ENCODE peak calls at places on chromosomes 7 and 10, in seven cellular contexts. B is breast epithelium, D is tibial nerve, I is endothelial cell of umbilical vein, Y is GM23338, P is WTC11, Q is cardiac fibroblast. R is an unnamed sample.

GRCh38 chr7:30887464-30887872 is 24.2 kb upstream of the AQP1 start:
- DNase-seq in D (no peak), P (no peak), B (no peak), I (no peak), Q (no peak), Y (no peak), R (no peak)

GRCh38 chr7:103735377-103735776 is 254.1 kb downstream of the RELN start:
- DNase-seq in I (peak; percentile 88), P (no peak), Q (no peak), Y (no peak), B (no peak), D (no peak), R (no peak)

GRCh38 chr10:13099144-13099665 is 758 bp upstream of the OPTN start:
- DNase-seq in Y (peak; percentile 93), D (no peak), Q (peak; percentile 71), I (no peak), B (no peak), P (peak; percentile 75), R (no peak)

GRCh38 chr7:531777-532176 is 12.1 kb upstream of the PDGFA start:
- DNase-seq in D (no peak), I (no peak), P (no peak), Q (no peak), Y (no peak), B (no peak), R (no peak)

GRCh38 chr7:5282464-5283316 is at the start of gene SLC29A4:
- DNase-seq in B (no peak), D (no peak), I (no peak), P (no peak), Y (no peak), Q (peak; percentile 49), R (peak; percentile 51)

GRCh38 chr7:2680792-2681490 is 7.1 kb upstream of the AMZ1 start:
- DNase-seq in B (peak; percentile 75), Q (peak; percentile 76), Y (peak; percentile 93), P (peak; percentile 89), D (peak; percentile 80), I (peak; percentile 65), R (peak; percentile 34)

GRCh38 chr10:59907918-59908807 is 1.8 kb upstream of the CCDC6 start:
- DNase-seq in P (peak; percentile 64), Y (peak; percentile 98), B (no peak), D (peak; percentile 65), Q (peak; percentile 95), I (peak; percentile 85), R (no peak)

GRCh38 chr10:34889004-34889869 is 74.1 kb upstream of the PARD3 start:
- DNase-seq in B (no peak), Y (no peak), P (no peak), I (no peak), Q (no peak), D (no peak), R (no peak)

GRCh38 chr10:102231357-102232318 is 5.5 kb downstream of the ELOVL3 start:
- DNase-seq in P (peak; percentile 89), Y (peak; percentile 85), Q (no peak), B (no peak), D (no peak), I (peak; percentile 19), R (no peak)

GRCh38 chr10:132204781-132205473 is 18.2 kb downstream of the DPYSL4 start:
- DNase-seq in I (no peak), P (peak; percentile 48), Q (no peak), Y (peak; percentile 25), D (no peak), B (no peak), R (no peak)

GRCh38 chr7:95609277-95609971 is 13.1 kb upstream of the PDK4 start:
- DNase-seq in D (peak; percentile 68), Y (no peak), Q (peak; percentile 83), I (peak; percentile 91), B (no peak), P (no peak), R (no peak)

DNA sequence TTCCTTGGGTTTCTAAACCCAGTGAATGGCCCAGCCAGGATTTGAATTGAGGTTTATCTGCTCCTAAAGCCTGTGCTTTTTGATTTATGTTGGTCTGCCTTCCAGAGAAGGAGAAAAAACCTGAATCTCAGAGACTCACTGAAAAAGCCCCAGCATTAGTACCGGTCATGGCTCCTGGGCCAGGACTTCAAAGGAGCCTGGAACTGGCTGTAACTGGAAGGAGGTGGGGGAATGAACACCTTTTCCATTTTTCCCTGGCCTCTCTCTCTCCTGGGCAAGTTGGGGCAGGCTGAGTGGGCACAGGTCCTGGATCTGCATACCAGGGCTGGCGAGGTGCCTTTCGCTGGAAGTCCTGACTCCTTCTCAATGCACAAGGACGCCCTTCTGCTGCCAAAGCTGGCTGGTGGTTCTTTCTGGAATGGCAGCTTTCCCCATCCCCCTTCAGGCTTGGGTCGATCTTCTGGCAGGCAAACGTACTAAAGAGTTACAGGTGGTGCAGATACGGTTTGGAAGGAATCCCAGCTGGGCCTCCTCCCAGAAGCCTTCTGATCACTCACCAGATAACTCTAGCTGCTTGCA is 268.2 kb downstream of the PTEN start:
- DNase-seq in B (peak; percentile 74), D (no peak), Q (no peak), I (no peak), P (peak; percentile 19), Y (peak; percentile 30), R (no peak)
- TF ChIP-seq CTCF in B (no peak), D (no peak), Q (no peak), I (no peak), P (no peak), Y (peak; percentile 9), R (no peak)

GRCh38 chr10:103431902-103432301 is 20.3 kb downstream of the CALHM2 start:
- DNase-seq in P (no peak), B (no peak), Q (no peak), I (no peak), Y (no peak), D (no peak), R (no peak)
- TF ChIP-seq CTCF in P (no peak), B (no peak), Q (no peak), I (no peak), Y (no peak), D (no peak), R (no peak)

GRCh38 chr7:37916017-37916672 is 472 bp downstream of the SFRP4 start:
- DNase-seq in B (no peak), P (peak; percentile 42), Y (peak; percentile 62), Q (no peak), D (peak; percentile 29), I (peak; percentile 3), R (peak; percentile 45)
- TF ChIP-seq CTCF in B (no peak), P (no peak), Y (no peak), Q (no peak), D (no peak), I (no peak), R (no peak)

DNA sequence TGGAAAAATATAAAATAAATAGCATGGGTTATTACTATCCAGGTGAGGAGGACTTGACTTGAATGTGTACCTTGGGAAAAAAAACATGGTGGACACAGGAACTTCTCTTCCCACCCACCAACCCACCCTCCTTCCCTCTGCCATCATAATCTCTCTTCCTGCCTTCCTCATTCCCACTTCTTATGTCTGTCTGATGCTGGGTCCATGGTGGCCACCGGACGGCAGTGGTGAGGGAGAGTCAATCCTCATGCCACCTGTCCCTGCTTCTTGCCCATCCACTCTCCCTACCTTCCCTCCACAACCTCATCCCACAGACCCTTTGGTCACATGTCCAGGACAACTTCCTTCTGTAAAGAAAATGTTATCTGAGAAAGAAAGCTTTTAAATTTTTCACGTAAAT is 104.7 kb downstream of the PIP4K2A start:
- DNase-seq in D (no peak), Q (no peak), I (no peak), P (no peak), Y (no peak), B (no peak), R (no peak)
- TF ChIP-seq CTCF in D (no peak), Q (no peak), I (no peak), P (no peak), Y (no peak), B (no peak), R (no peak)

DNA sequence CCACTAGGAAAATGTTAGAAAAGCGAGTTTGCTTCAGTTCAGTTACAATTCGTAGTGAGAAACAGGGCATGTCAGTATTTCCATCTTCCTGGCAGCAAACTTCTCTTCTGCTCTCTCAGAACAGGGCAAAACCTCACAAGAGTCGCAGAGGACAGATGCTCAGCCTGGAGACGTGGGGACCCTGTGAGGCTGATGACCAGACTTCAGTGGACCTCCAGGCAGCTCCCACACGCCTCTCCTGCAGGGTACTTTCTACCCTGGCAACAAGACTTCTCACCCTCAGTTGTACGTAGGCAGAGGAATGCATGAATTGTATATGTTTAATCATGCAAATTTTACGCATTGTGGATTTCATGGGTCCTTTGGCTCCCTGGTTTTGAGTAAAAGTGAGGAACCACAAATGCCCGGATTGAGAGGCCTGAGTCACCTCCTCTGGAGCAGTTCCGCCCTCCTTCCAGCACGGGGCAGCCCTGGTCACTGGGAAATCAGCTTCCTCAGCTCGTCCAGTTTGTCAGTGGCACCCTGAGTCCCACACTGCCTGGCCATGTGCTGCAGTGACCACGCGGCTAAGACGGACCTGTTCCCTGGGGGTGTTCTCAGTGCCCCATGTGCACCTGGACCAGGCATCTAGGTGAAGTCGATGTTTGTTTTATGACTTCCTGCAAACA is 165.3 kb downstream of the TNS3 start:
- DNase-seq in P (no peak), D (no peak), B (no peak), Y (no peak), Q (no peak), I (no peak), R (no peak)
- TF ChIP-seq CTCF in P (no peak), D (no peak), B (no peak), Y (no peak), Q (no peak), I (no peak), R (no peak)

GRCh38 chr10:82953331-82953730 is 1078.3 kb downstream of the NRG3 start:
- DNase-seq in I (no peak), D (no peak), P (no peak), B (no peak), Q (no peak), Y (no peak), R (no peak)

GRCh38 chr10:82949816-82950575 is 1075.0 kb downstream of the NRG3 start:
- DNase-seq in B (no peak), Q (no peak), P (no peak), I (no peak), D (no peak), Y (no peak), R (no peak)

DNA sequence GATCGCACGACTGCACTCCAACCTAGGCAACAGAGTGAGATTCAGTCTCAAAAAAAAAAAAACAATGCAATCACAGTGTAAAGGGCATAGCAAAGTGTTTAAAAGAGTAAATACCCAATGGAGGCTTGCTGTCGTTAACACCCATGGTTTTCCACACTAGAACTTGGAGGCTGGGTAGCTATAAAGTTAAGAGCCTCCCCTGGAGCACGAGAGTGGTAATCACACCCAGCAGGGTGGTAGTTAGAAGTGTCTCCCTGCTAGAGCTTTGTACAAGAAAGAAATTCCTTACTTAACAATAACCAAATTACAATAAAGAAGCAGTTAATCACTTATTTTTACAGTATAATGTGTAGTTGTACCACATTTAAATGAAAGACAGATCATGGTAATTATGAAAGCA is 1078.9 kb downstream of the NRG3 start:
- DNase-seq in B (no peak), Y (peak; percentile 32), I (no peak), D (no peak), Q (no peak), P (no peak), R (no peak)
- TF ChIP-seq CTCF in B (no peak), Y (peak; percentile 43), I (no peak), D (no peak), Q (no peak), P (no peak), R (no peak)

GRCh38 chr7:142939226-142939910 is at the start of gene LLCFC1:
- DNase-seq in D (no peak), Y (peak; percentile 84), B (no peak), I (no peak), P (peak; percentile 63), Q (no peak), R (no peak)
- TF ChIP-seq CTCF in D (no peak), Y (peak; percentile 72), B (peak; percentile 14), I (no peak), P (peak; percentile 46), Q (peak; percentile 5), R (peak; percentile 35)

R was measured in mesothelial cell of epicardium.